ENCODE peak calls at places on chromosomes 5 and 9, in five cellular contexts. L is nephron progenitor cell; X is HEK293T; W is CD4-positive, alpha-beta memory T cell; R is H9. O is an unnamed sample.

GRCh38 chr9:72897069-72897649 is 55.7 kb downstream of the ALDH1A1 start:
- DNase-seq in L (no peak), X (no peak), W (no peak), R (no peak), O (no peak)

GRCh38 chr9:134678671-134679443 is 37.3 kb downstream of the COL5A1 start:
- DNase-seq in L (no peak), X (no peak), W (no peak), R (no peak), O (no peak)

GRCh38 chr5:79840085-79840990 is 150.7 kb downstream of the CMYA5 start:
- DNase-seq in L (no peak), X (no peak), W (no peak), R (no peak), O (no peak)

GRCh38 chr5:24850911-24851310 is 206.1 kb upstream of the CDH10 start:
- DNase-seq in L (no peak), X (no peak), W (no peak), R (no peak), O (no peak)

GRCh38 chr9:137982132-137982666 is 104.6 kb downstream of the CACNA1B start:
- DNase-seq in L (no peak), X (no peak), W (no peak), R (no peak), O (no peak)

GRCh38 chr5:172556262-172556661 is 84.8 kb upstream of the NEURL1B start:
- DNase-seq in L (no peak), X (no peak), W (no peak), R (no peak), O (no peak)

GRCh38 chr5:140344683-140345423 is 1.6 kb downstream of the HBEGF start:
- DNase-seq in L (no peak), X (no peak), W (no peak), R (no peak), O (no peak)

GRCh38 chr5:126849101-126849678 is 72.3 kb downstream of the LMNB1 start:
- DNase-seq in L (no peak), X (no peak), W (no peak), R (no peak), O (no peak)

GRCh38 chr9:112396872-112397271 is 17.0 kb downstream of the HSDL2 start:
- DNase-seq in L (no peak), X (no peak), W (no peak), R (no peak), O (no peak)

GRCh38 chr9:107627771-107628170 is 138.2 kb upstream of the KLF4 start:
- DNase-seq in L (no peak), X (no peak), W (no peak), R (no peak), O (no peak)